ENCODE peak calls at places on chromosomes 2 and 18, in five cellular contexts. A is effector memory CD8-positive, alpha-beta T cell; Y is NCI-H510A treated with DMSO at 0.1 percent for 48 hours; U is EL; X is omental fat pad. W is an unnamed sample.

GRCh38 chr18:46721331-46721730 is 35.5 kb downstream of the ST8SIA5 start:
- DNase-seq in X (no peak), A (no peak), Y (no peak), U (no peak), W (no peak)

GRCh38 chr2:215933141-215933540 is 80.2 kb downstream of the MREG start:
- DNase-seq in U (no peak), X (no peak), Y (no peak), A (no peak), W (no peak)

GRCh38 chr2:207107551-207107950 is 58.2 kb downstream of the KLF7 start:
- DNase-seq in X (no peak), U (no peak), A (no peak), Y (no peak), W (peak; percentile 48)

GRCh38 chr2:62198237-62198633 is 2.3 kb downstream of the B3GNT2 start:
- DNase-seq in X (no peak), U (no peak), Y (no peak), A (no peak), W (peak; percentile 57)

GRCh38 chr2:84904717-84905174 is 710 bp upstream of the TMSB10 start:
- DNase-seq in Y (peak; percentile 44), U (peak; percentile 69), X (no peak), A (no peak), W (peak; percentile 68)

GRCh38 chr2:201858781-201859180 is 52.4 kb downstream of the CDK15 start:
- DNase-seq in A (no peak), Y (peak; percentile 9), U (peak; percentile 49), X (peak; percentile 27), W (peak; percentile 68)

GRCh38 chr2:38462121-38462634 is 85.1 kb upstream of the ATL2 start:
- DNase-seq in A (no peak), U (peak; percentile 86), X (no peak), Y (no peak), W (peak; percentile 44)

GRCh38 chr2:119491776-119492525 is 32.3 kb downstream of the SCTR start:
- DNase-seq in X (no peak), Y (peak; percentile 18), U (peak; percentile 89), A (no peak), W (no peak)